ENCODE peak calls at places on chromosomes 6 and 20, in five cellular contexts. S is OCI-LY7, Q is GM23338, G is neural progenitor cell, I is hepatocyte. J is an unnamed sample.

GRCh38 chr6:146544783-146545182 is 1.1 kb downstream of the RAB32 start:
- DNase-seq in S (no peak), Q (no peak), G (no peak), I (peak; percentile 8), J (peak; percentile 56)

GRCh38 chr6:136753624-136754023 is 38.7 kb downstream of the MAP3K5 start:
- DNase-seq in S (no peak), Q (peak; percentile 15), G (no peak), I (no peak), J (no peak)

GRCh38 chr6:125169058-125169457 is 15.5 kb downstream of the TPD52L1 start:
- DNase-seq in S (no peak), Q (no peak), G (no peak), I (no peak), J (peak; percentile 73)

GRCh38 chr20:43919686-43920403 is 5.2 kb downstream of the TOX2 start:
- DNase-seq in S (no peak), Q (no peak), G (no peak), I (no peak), J (no peak)

GRCh38 chr20:40493071-40493470 is 196.0 kb downstream of the MAFB start:
- DNase-seq in S (no peak), Q (no peak), G (no peak), I (peak; percentile 30), J (peak; percentile 72)

GRCh38 chr6:6823030-6823429 is 234.5 kb downstream of the LY86 start:
- DNase-seq in S (no peak), Q (no peak), G (no peak), I (no peak), J (no peak)

GRCh38 chr6:90463359-90463758 is 123.5 kb downstream of the MAP3K7 start:
- DNase-seq in S (peak; percentile 74), Q (no peak), G (no peak), I (no peak), J (no peak)

GRCh38 chr6:170522565-170523183 is 30.4 kb downstream of the PSMB1 start:
- DNase-seq in S (no peak), Q (peak; percentile 76), G (peak; percentile 81), I (peak; percentile 28), J (peak; percentile 34)

GRCh38 chr20:50285376-50286173 is 94.9 kb downstream of the CEBPB start:
- DNase-seq in S (peak; percentile 44), Q (no peak), G (no peak), I (no peak), J (peak; percentile 87)

GRCh38 chr20:17961600-17961965 is 7.0 kb downstream of the SNX5 start:
- DNase-seq in S (no peak), Q (no peak), G (no peak), I (no peak), J (peak; percentile 71)

GRCh38 chr20:35326021-35326731 is 34.0 kb upstream of the FAM83C start:
- DNase-seq in S (no peak), Q (no peak), G (no peak), I (peak; percentile 47), J (no peak)

GRCh38 chr6:42075159-42075838 is 25.0 kb downstream of the TAF8 start:
- DNase-seq in S (peak; percentile 57), Q (peak; percentile 85), G (peak; percentile 74), I (peak; percentile 86), J (peak; percentile 78)

GRCh38 chr6:39432311-39433025 is 110.0 kb upstream of the KCNK16 start:
- DNase-seq in S (no peak), Q (no peak), G (no peak), I (no peak), J (peak; percentile 85)

GRCh38 chr6:13847651-13848050 is 33.3 kb upstream of the MCUR1 start:
- DNase-seq in S (no peak), Q (no peak), G (no peak), I (no peak), J (no peak)

GRCh38 chr20:47206962-47207641 is 149.4 kb downstream of the ZMYND8 start:
- DNase-seq in S (no peak), Q (peak; percentile 47), G (peak; percentile 48), I (no peak), J (no peak)

GRCh38 chr6:7726416-7727149 is 684 bp downstream of the BMP6 start:
- DNase-seq in S (peak; percentile 19), Q (peak; percentile 65), G (peak; percentile 66), I (peak; percentile 14), J (peak; percentile 47)

GRCh38 chr20:24235740-24236139 is 233.7 kb upstream of the SYNDIG1 start:
- DNase-seq in S (no peak), Q (no peak), G (no peak), I (no peak), J (no peak)

GRCh38 chr20:30912006-30912660 is 345.3 kb upstream of the DEFB115 start:
- DNase-seq in S (no peak), Q (peak; percentile 79), G (peak; percentile 69), I (no peak), J (peak; percentile 53)

GRCh38 chr20:9092101-9092500 is 23.2 kb downstream of the PLCB4 start:
- DNase-seq in S (no peak), Q (no peak), G (no peak), I (no peak), J (no peak)

GRCh38 chr20:61499859-61500258 is 247.8 kb downstream of the CDH4 start:
- DNase-seq in S (peak; percentile 50), Q (no peak), G (no peak), I (peak; percentile 38), J (peak; percentile 47)

GRCh38 chr20:22232473-22232872 is 351.9 kb downstream of the FOXA2 start:
- DNase-seq in S (peak; percentile 28), Q (no peak), G (no peak), I (no peak), J (no peak)

GRCh38 chr6:124459268-124459667 is 503.0 kb upstream of the RNF217 start:
- DNase-seq in S (no peak), Q (no peak), G (no peak), I (no peak), J (no peak)

GRCh38 chr6:4028051-4028450 is 50.9 kb downstream of the FAM217A start:
- DNase-seq in S (no peak), Q (no peak), G (no peak), I (no peak), J (no peak)

GRCh38 chr6:52788478-52788877 is 15.1 kb downstream of the GSTA1 start:
- DNase-seq in S (no peak), Q (no peak), G (no peak), I (peak; percentile 34), J (peak; percentile 9)

GRCh38 chr6:169145476-169145875 is 108.2 kb downstream of the THBS2 start:
- DNase-seq in S (no peak), Q (no peak), G (no peak), I (no peak), J (no peak)

GRCh38 chr20:32435449-32436107 is 77.4 kb downstream of the ASXL1 start:
- DNase-seq in S (no peak), Q (no peak), G (no peak), I (no peak), J (no peak)

GRCh38 chr6:82589509-82590206 is 226.0 kb downstream of the TPBG start:
- DNase-seq in S (peak; percentile 5), Q (peak; percentile 75), G (peak; percentile 18), I (peak; percentile 13), J (peak; percentile 84)

GRCh38 chr6:82072113-82072512 is 175.4 kb downstream of the IBTK start:
- DNase-seq in S (no peak), Q (no peak), G (no peak), I (no peak), J (peak; percentile 25)

GRCh38 chr6:30743099-30744053 is 889 bp upstream of the FLOT1 start:
- DNase-seq in S (no peak), Q (no peak), G (no peak), I (no peak), J (peak; percentile 58)

GRCh38 chr6:149563203-149563927 is 2.8 kb upstream of the GINM1 start:
- DNase-seq in S (no peak), Q (no peak), G (no peak), I (peak; percentile 18), J (peak; percentile 84)

GRCh38 chr6:47376930-47377329 is 67.2 kb upstream of the TNFRSF21 start:
- DNase-seq in S (no peak), Q (no peak), G (no peak), I (no peak), J (no peak)

GRCh38 chr20:45070932-45071632 is 29.8 kb downstream of the KCNS1 start:
- DNase-seq in S (no peak), Q (no peak), G (no peak), I (peak; percentile 22), J (peak; percentile 28)

DNA sequence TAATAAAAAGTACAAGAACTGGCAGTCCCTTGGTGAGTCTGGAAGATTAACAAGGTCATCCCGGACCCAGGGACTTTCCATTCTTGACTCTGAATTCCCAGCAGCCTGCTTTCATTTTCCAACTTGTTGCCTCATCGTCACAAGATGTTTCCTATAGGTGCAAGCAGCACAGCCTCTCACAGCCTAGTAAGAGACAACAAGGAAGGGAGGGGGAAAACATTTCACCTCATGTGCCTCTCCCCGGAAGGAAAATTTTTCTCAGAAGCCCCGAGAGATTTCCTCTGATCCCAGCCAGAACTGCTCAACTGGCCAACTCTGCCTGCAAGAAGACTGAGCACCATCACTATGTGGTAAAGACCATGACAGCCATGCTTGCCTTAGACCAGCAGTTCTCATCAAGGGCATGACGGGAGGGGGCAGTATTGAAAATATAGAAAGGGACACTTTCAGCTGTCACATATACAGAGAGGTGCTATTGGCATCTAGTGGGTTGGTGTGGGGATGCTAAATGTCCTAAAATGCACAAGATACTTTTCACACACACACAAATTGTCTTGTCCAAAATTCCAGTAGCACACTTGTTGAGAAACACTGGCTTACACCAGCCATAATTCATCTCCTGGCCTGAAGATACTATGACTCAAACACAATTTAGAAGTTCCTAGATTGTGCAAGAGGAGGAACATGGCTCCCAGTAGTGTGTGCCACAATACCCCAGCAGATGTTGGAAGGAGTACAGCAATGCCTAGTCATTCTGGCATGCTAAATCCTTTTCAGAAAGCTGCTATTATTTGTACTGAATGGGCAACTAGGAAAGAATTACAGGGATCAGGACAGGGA is 10.8 kb upstream of the WTAP start:
- DNase-seq in S (no peak), Q (no peak), G (no peak), I (peak; percentile 59), J (peak; percentile 98)
- H3K4me3 ChIP-seq in S (no peak overlapping the region), Q (no peak overlapping the region), G (no peak overlapping the region), I (no peak overlapping the region), J (peak overlapping the region; percentile 20)

DNA sequence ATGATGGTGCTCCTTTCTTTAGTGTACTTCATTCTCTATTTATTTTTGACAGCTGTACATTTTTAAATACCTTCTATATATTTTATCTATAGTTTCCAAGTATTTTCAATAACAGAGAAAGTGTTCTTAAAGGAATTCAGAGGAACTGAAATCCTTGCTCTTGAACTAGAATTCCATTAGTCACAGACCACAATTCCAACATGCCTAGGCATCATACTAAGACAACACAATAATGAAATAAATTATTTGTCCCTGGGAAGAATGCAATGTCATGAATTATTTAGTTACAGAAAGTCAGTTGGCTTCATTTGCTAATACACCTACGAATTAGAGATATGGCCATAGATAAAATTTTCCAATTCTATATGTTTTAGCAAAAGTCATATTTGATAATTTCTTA is 671.2 kb downstream of the EPHA7 start:
- DNase-seq in S (no peak), Q (no peak), G (no peak), I (no peak), J (no peak)
- TF ChIP-seq EZH2phosphoT487 in S (no peak), Q (no peak), G (no peak), I (no peak), J (no peak)

DNA sequence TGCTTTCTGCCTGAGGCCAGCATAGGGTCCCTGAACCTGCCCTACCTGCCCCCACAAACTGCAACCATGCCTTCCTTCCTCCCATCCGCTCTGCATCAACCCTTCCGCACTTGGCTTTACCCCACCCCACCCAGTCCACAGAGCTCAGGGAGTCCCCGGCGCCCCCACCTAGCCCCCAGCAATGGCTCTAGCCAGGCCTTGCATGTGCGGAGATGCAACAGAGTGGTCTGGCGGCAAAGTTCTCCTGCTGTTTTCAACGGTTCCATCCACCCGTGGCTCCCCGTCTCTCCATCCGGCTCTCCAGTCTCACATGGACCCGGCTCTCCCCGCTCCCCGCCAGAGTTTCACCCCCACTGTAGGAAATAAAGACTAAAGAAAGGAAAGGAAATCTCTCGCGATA is 795 bp downstream of the LRFN2 start:
- DNase-seq in S (no peak), Q (no peak), G (no peak), I (no peak), J (no peak)
- H3K4me3 ChIP-seq in S (no peak overlapping the region), Q (peak overlapping the region; percentile 79), G (peak overlapping the region; percentile 59), I (peak overlapping the region; percentile 88), J (peak overlapping the region; percentile 68)

GRCh38 chr6:141105481-141105880 is 1027.2 kb upstream of the GJE1 start:
- DNase-seq in S (no peak), Q (peak; percentile 91), G (peak; percentile 93), I (no peak), J (peak; percentile 27)
- TF ChIP-seq EZH2phosphoT487 in S (no peak), Q (no peak), G (no peak), I (no peak), J (no peak)